ENCODE peak calls at places on chromosome 14, in six cellular contexts. One of them, this sample, is unnamed. For H3K27me3, the result is how much of the 10 kb centered on the place peaks cover.

GRCh38 chr14:22767323-22767589 is 768 bp downstream of the OXA1L start:
- DNase-seq in GM23338: no peak
- DNase-seq in stomach: no peak
- DNase-seq in HepG2: no peak
- DNase-seq in K562: no peak
- DNase-seq in HCT116: no peak
- DNase-seq in this sample: no peak

GRCh38 chr14:74619672-74620131 is 7.7 kb upstream of the LTBP2 start:
- DNase-seq in GM23338: no peak
- DNase-seq in stomach: peak
- DNase-seq in HepG2: peak
- DNase-seq in K562: peak
- DNase-seq in HCT116: no peak
- DNase-seq in this sample: peak

GRCh38 chr14:29896354-29896768 is 31.3 kb downstream of the PRKD1 start:
- DNase-seq in GM23338: no peak
- DNase-seq in stomach: no peak
- DNase-seq in HepG2: peak
- DNase-seq in K562: no peak
- DNase-seq in HCT116: no peak
- DNase-seq in this sample: no peak

GRCh38 chr14:20820063-20820904 is 17.6 kb upstream of the RNASE1 start:
- DNase-seq in GM23338: peak
- DNase-seq in stomach: no peak
- DNase-seq in HepG2: no peak
- DNase-seq in K562: peak
- DNase-seq in HCT116: no peak
- DNase-seq in this sample: no peak

GRCh38 chr14:102822311-102822863 is 45.1 kb downstream of the TRAF3 start:
- DNase-seq in GM23338: no peak
- DNase-seq in stomach: no peak
- DNase-seq in HepG2: no peak
- DNase-seq in K562: no peak
- DNase-seq in HCT116: no peak
- DNase-seq in this sample: no peak

GRCh38 chr14:63881926-63882325 is 29.1 kb downstream of the SYNE2 start:
- DNase-seq in GM23338: no peak
- DNase-seq in stomach: no peak
- DNase-seq in HepG2: no peak
- DNase-seq in K562: no peak
- DNase-seq in HCT116: no peak
- DNase-seq in this sample: no peak

GRCh38 chr14:90399541-90400444 is 3.0 kb downstream of the CALM1 start:
- DNase-seq in GM23338: peak
- DNase-seq in stomach: peak
- DNase-seq in HepG2: peak
- DNase-seq in K562: peak
- DNase-seq in HCT116: peak
- DNase-seq in this sample: peak

GRCh38 chr14:80762829-80763228 is 178.7 kb downstream of the CEP128 start:
- DNase-seq in GM23338: no peak
- DNase-seq in stomach: no peak
- DNase-seq in HepG2: no peak
- DNase-seq in K562: no peak
- DNase-seq in HCT116: no peak
- DNase-seq in this sample: no peak

GRCh38 chr14:96670391-96670790 is 126.8 kb upstream of the VRK1 start:
- DNase-seq in GM23338: no peak
- DNase-seq in stomach: no peak
- DNase-seq in HepG2: no peak
- DNase-seq in K562: no peak
- DNase-seq in HCT116: no peak
- DNase-seq in this sample: peak

GRCh38 chr14:74356892-74357575 is 8.8 kb downstream of the VRTN start:
- DNase-seq in GM23338: no peak
- DNase-seq in stomach: no peak
- DNase-seq in HepG2: no peak
- DNase-seq in K562: no peak
- DNase-seq in HCT116: no peak
- DNase-seq in this sample: no peak

GRCh38 chr14:22955702-22956575 is 951 bp downstream of the HAUS4 start:
- DNase-seq in GM23338: no peak
- DNase-seq in stomach: no peak
- DNase-seq in HepG2: peak
- DNase-seq in K562: peak
- DNase-seq in HCT116: no peak
- DNase-seq in this sample: no peak

GRCh38 chr14:58898655-58899316 is 261.0 kb downstream of the DACT1 start:
- DNase-seq in GM23338: no peak
- DNase-seq in stomach: no peak
- DNase-seq in HepG2: no peak
- DNase-seq in K562: no peak
- DNase-seq in HCT116: no peak
- DNase-seq in this sample: no peak

GRCh38 chr14:54470701-54471100 is 18.1 kb downstream of the GMFB start:
- DNase-seq in GM23338: no peak
- DNase-seq in stomach: peak
- DNase-seq in HepG2: no peak
- DNase-seq in K562: no peak
- DNase-seq in HCT116: no peak
- DNase-seq in this sample: no peak

GRCh38 chr14:65792208-65792905 is 379.8 kb downstream of the FUT8 start:
- DNase-seq in GM23338: no peak
- DNase-seq in stomach: no peak
- DNase-seq in HepG2: no peak
- DNase-seq in K562: no peak
- DNase-seq in HCT116: peak
- DNase-seq in this sample: no peak

GRCh38 chr14:80787876-80788275 is 153.7 kb downstream of the CEP128 start:
- DNase-seq in GM23338: no peak
- DNase-seq in stomach: no peak
- DNase-seq in HepG2: no peak
- DNase-seq in K562: no peak
- DNase-seq in HCT116: no peak
- DNase-seq in this sample: no peak

GRCh38 chr14:77310041-77310440 is 10.6 kb downstream of the POMT2 start:
- DNase-seq in GM23338: no peak
- DNase-seq in stomach: no peak
- DNase-seq in HepG2: no peak
- DNase-seq in K562: no peak
- DNase-seq in HCT116: no peak
- DNase-seq in this sample: no peak

GRCh38 chr14:92542766-92543554 is 29.4 kb downstream of the RIN3 start:
- DNase-seq in GM23338: no peak
- DNase-seq in stomach: no peak
- DNase-seq in HepG2: no peak
- DNase-seq in K562: no peak
- DNase-seq in HCT116: no peak
- DNase-seq in this sample: no peak

GRCh38 chr14:93013368-93013719 is 90.4 kb downstream of the CHGA start:
- DNase-seq in GM23338: no peak
- DNase-seq in stomach: no peak
- DNase-seq in HepG2: no peak
- DNase-seq in K562: no peak
- DNase-seq in HCT116: no peak
- DNase-seq in this sample: no peak

GRCh38 chr14:20578325-20578724 is 9.5 kb downstream of the RNASE11 start:
- DNase-seq in GM23338: peak
- DNase-seq in stomach: no peak
- DNase-seq in HepG2: no peak
- DNase-seq in K562: no peak
- DNase-seq in HCT116: no peak
- DNase-seq in this sample: no peak

GRCh38 chr14:77469539-77469938 is 11.6 kb downstream of the AHSA1 start:
- DNase-seq in GM23338: no peak
- DNase-seq in stomach: no peak
- DNase-seq in HepG2: no peak
- DNase-seq in K562: no peak
- DNase-seq in HCT116: no peak
- DNase-seq in this sample: no peak

GRCh38 chr14:91417134-91417982 is at the start of gene CCDC88C:
- DNase-seq in GM23338: peak
- DNase-seq in stomach: peak
- DNase-seq in HepG2: peak
- DNase-seq in K562: no peak
- DNase-seq in HCT116: peak
- DNase-seq in this sample: no peak

GRCh38 chr14:55913324-55914035 is 204.7 kb upstream of the PELI2 start:
- DNase-seq in GM23338: no peak
- DNase-seq in stomach: no peak
- DNase-seq in HepG2: no peak
- DNase-seq in K562: no peak
- DNase-seq in HCT116: no peak
- DNase-seq in this sample: no peak
- TF ChIP-seq POLR2AphosphoS5 in GM23338: no peak
- TF ChIP-seq POLR2AphosphoS5 in stomach: peak
- TF ChIP-seq POLR2AphosphoS5 in HepG2: no peak
- TF ChIP-seq POLR2AphosphoS5 in K562: no peak
- TF ChIP-seq POLR2AphosphoS5 in HCT116: no peak
- TF ChIP-seq POLR2AphosphoS5 in this sample: no peak

GRCh38 chr14:76267322-76268012 is 108.5 kb upstream of the ESRRB start:
- DNase-seq in GM23338: peak
- DNase-seq in stomach: peak
- DNase-seq in HepG2: no peak
- DNase-seq in K562: no peak
- DNase-seq in HCT116: no peak
- DNase-seq in this sample: no peak

GRCh38 chr14:76268013-76268376 is 107.9 kb upstream of the ESRRB start:
- DNase-seq in GM23338: no peak
- DNase-seq in stomach: no peak
- DNase-seq in HepG2: no peak
- DNase-seq in K562: no peak
- DNase-seq in HCT116: no peak
- DNase-seq in this sample: no peak

GRCh38 chr14:76271371-76271770 is 104.6 kb upstream of the ESRRB start:
- DNase-seq in GM23338: no peak
- DNase-seq in stomach: no peak
- DNase-seq in HepG2: no peak
- DNase-seq in K562: no peak
- DNase-seq in HCT116: no peak
- DNase-seq in this sample: no peak

GRCh38 chr14:76272349-76272748 is 103.6 kb upstream of the ESRRB start:
- DNase-seq in GM23338: no peak
- DNase-seq in stomach: no peak
- DNase-seq in HepG2: no peak
- DNase-seq in K562: no peak
- DNase-seq in HCT116: no peak
- DNase-seq in this sample: no peak

DNA sequence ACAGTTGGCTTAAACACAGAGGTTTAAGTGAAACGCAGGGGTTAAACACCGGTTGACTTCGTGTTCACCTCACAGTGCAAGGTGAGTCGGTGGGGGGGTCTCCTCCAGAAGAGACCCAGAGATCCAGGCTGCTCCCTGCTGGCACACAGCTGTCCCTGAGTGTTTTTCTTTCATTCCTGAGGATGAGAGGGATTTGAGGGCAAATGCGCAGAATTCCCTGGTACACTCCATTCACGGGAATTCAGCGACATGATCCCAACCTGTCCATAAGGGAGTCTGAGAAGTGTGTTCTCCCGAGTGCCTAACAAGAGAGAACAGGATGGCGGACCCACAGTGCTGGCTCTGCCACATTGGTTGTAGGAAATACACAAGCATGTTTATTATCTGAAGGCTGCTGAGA is 107.2 kb upstream of the ESRRB start:
- DNase-seq in GM23338: no peak
- DNase-seq in stomach: no peak
- DNase-seq in HepG2: no peak
- DNase-seq in K562: no peak
- DNase-seq in HCT116: no peak
- DNase-seq in this sample: no peak
- H3K27me3 ChIP-seq in GM23338: under half
- H3K27me3 ChIP-seq in stomach: under half
- H3K27me3 ChIP-seq in HepG2: under half
- H3K27me3 ChIP-seq in K562: under half
- H3K27me3 ChIP-seq in HCT116: under half
- H3K27me3 ChIP-seq in this sample: under half

DNA sequence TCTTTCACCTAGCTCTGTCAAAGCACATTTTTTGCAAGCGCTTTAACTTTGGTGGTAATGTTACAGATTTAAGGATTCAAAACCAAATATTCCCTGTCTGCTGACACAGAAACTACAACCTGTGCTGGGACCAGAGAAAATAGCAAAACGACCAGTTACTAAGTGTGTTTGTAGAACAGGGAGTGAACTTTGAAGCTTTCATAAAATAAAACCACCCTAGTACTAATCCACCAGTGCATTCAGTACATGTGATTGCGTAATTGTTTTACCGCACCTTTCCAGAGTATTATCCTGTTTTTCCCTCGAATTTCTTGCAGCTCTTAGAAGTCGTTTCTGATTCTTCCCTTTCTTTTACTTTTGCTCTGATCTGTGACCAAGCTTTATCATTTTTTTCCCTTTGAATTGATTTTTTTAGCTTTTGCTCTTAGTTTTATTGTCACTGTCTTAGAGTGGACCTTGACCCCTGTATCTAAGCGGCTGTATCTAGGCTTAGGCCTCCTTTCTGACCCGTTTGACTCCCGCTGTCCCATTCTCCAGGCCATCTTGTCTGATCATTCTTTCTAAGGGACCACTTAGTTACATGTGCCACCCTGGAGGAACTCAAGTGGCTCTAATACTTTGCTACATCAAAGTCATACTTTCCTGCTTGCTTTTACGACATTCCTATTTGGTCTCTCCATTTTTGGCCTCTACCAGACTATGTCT is 429.4 kb downstream of the PCNX1 start:
- DNase-seq in GM23338: no peak
- DNase-seq in stomach: no peak
- DNase-seq in HepG2: peak
- DNase-seq in K562: no peak
- DNase-seq in HCT116: no peak
- DNase-seq in this sample: no peak
- H3K27ac ChIP-seq in GM23338: no peak
- H3K27ac ChIP-seq in stomach: peak
- H3K27ac ChIP-seq in HepG2: peak
- H3K27ac ChIP-seq in K562: no peak
- H3K27ac ChIP-seq in HCT116: no peak
- H3K27ac ChIP-seq in this sample: no peak

GRCh38 chr14:100124551-100125088 is 34.8 kb downstream of the DEGS2 start:
- DNase-seq in GM23338: no peak
- DNase-seq in stomach: no peak
- DNase-seq in HepG2: no peak
- DNase-seq in K562: no peak
- DNase-seq in HCT116: no peak
- DNase-seq in this sample: no peak

GRCh38 chr14:100120522-100121269 is 38.7 kb downstream of the DEGS2 start:
- DNase-seq in GM23338: no peak
- DNase-seq in stomach: no peak
- DNase-seq in HepG2: no peak
- DNase-seq in K562: no peak
- DNase-seq in HCT116: no peak
- DNase-seq in this sample: no peak

GRCh38 chr14:100121643-100122480 is 37.6 kb downstream of the DEGS2 start:
- DNase-seq in GM23338: no peak
- DNase-seq in stomach: no peak
- DNase-seq in HepG2: no peak
- DNase-seq in K562: no peak
- DNase-seq in HCT116: no peak
- DNase-seq in this sample: no peak

GRCh38 chr14:100123618-100124017 is 35.8 kb downstream of the DEGS2 start:
- DNase-seq in GM23338: no peak
- DNase-seq in stomach: no peak
- DNase-seq in HepG2: no peak
- DNase-seq in K562: no peak
- DNase-seq in HCT116: no peak
- DNase-seq in this sample: no peak

GRCh38 chr14:100122481-100123215 is 36.8 kb downstream of the DEGS2 start:
- DNase-seq in GM23338: no peak
- DNase-seq in stomach: no peak
- DNase-seq in HepG2: no peak
- DNase-seq in K562: no peak
- DNase-seq in HCT116: no peak
- DNase-seq in this sample: no peak
- TF ChIP-seq POLR2AphosphoS5 in GM23338: no peak
- TF ChIP-seq POLR2AphosphoS5 in stomach: no peak
- TF ChIP-seq POLR2AphosphoS5 in HepG2: no peak
- TF ChIP-seq POLR2AphosphoS5 in K562: no peak
- TF ChIP-seq POLR2AphosphoS5 in HCT116: no peak
- TF ChIP-seq POLR2AphosphoS5 in this sample: no peak

This sample was measured in esophagus muscularis mucosa.